ENCODE peak calls at places on chromosomes 7 and 10, in ten cellular contexts. K, A, Q, I, S, D, R, J, F and C are unnamed samples.

GRCh38 chr10:72483452-72483851 is 128.7 kb upstream of the DNAJB12 start:
- DNase-seq in A (no peak), Q (no peak), S (no peak), I (no peak), J (no peak), D (no peak), K (no peak), F (peak; percentile 18), R (no peak), C (no peak)

GRCh38 chr10:11073410-11073809 is 55.7 kb downstream of the CELF2 start:
- DNase-seq in R (no peak), D (no peak), I (no peak), J (no peak), S (no peak), Q (no peak), A (no peak), K (no peak), F (no peak), C (no peak)

GRCh38 chr7:142301923-142302550 is 44.2 kb upstream of the PRSS58 start:
- DNase-seq in K (no peak), A (no peak), D (peak; percentile 22), F (peak; percentile 34), S (no peak), I (no peak), J (peak; percentile 31), R (no peak), Q (no peak), C (no peak)

GRCh38 chr7:158975526-158976467 is 119.4 kb downstream of the DYNC2I1 start:
- DNase-seq in S (no peak), D (no peak), Q (no peak), J (peak; percentile 66), I (peak; percentile 51), F (no peak), R (no peak), K (no peak), A (no peak), C (no peak)

GRCh38 chr7:142812437-142813215 is 41.9 kb downstream of the PRSS2 start:
- DNase-seq in J (peak; percentile 11), S (no peak), R (no peak), D (no peak), Q (no peak), I (no peak), A (no peak), F (peak; percentile 16), K (no peak), C (no peak)

GRCh38 chr10:126283307-126283706 is 105.0 kb downstream of the ADAM12 start:
- DNase-seq in I (no peak), A (no peak), F (no peak), R (no peak), Q (no peak), J (no peak), S (no peak), K (no peak), D (no peak), C (no peak)

GRCh38 chr10:58952747-58953466 is 223.5 kb upstream of the PHYHIPL start:
- DNase-seq in J (peak; percentile 78), A (peak; percentile 70), R (peak; percentile 69), F (peak; percentile 61), Q (peak; percentile 42), D (peak; percentile 24), S (no peak), I (peak; percentile 36), K (peak; percentile 66), C (no peak)

GRCh38 chr10:118918689-118919088 is 110.8 kb upstream of the NANOS1 start:
- DNase-seq in A (no peak), I (no peak), R (no peak), S (no peak), D (no peak), Q (no peak), F (no peak), J (peak; percentile 46), K (no peak), C (no peak)

GRCh38 chr7:12951397-12951801 is 264.0 kb downstream of the ARL4A start:
- DNase-seq in K (peak; percentile 64), F (peak; percentile 66), Q (no peak), A (no peak), S (no peak), J (peak; percentile 82), I (no peak), D (peak; percentile 18), R (peak; percentile 54), C (no peak)

DNA sequence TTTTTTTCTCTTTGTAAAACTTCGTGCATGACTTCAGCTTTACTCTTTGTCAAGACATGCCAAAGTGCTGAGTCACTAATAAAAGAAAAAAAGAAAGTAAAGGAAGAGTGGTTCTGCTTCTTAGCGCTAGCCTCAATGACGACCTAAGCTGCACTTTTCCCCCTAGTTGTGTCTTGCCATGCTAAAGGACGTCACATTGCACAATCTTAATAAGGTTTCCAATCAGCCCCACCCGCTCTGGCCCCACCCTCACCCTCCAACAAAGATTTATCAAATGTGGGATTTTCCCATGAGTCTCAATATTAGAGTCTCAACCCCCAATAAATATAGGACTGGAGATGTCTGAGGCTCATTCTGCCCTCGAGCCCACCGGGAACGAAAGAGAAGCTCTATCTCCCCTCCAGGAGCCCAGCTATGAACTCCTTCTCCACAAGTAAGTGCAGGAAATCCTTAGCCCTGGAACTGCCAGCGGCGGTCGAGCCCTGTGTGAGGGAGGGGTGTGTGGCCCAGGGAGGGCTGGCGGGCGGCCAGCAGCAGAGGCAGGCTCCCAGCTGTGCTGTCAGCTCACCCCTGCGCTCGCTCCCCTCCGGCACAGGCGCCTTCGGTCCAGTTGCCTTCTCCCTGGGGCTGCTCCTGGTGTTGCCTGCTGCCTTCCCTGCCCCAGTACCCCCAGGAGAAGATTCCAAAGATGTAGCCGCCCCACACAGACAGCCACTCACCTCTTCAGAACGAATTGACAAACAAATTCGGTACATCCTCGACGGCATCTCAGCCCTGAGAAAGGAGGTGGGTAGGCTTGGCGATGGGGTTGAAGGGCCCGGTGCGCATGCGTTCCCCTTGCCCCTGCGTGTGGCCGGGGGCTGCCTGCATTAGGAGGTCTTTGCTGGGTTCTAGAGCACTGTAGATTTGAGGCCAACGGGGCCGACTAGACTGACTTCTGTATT is at the start of gene IL6:
- DNase-seq in Q (no peak), J (peak; percentile 92), R (peak; percentile 96), D (no peak), I (peak; percentile 63), A (peak; percentile 75), F (peak; percentile 97), S (peak; percentile 91), K (peak; percentile 94), C (peak; percentile 81)
- H3K27ac ChIP-seq in Q (no peak within 1 kb of the TSS), J (peak within 1 kb of the TSS; percentile 97), R (no peak within 1 kb of the TSS), D (no peak within 1 kb of the TSS), I (peak within 1 kb of the TSS; percentile 61), A (peak within 1 kb of the TSS; percentile 53), F (peak within 1 kb of the TSS; percentile 94), S (peak within 1 kb of the TSS; percentile 66), K (peak within 1 kb of the TSS; percentile 96), C (peak within 1 kb of the TSS; percentile 88)

DNA sequence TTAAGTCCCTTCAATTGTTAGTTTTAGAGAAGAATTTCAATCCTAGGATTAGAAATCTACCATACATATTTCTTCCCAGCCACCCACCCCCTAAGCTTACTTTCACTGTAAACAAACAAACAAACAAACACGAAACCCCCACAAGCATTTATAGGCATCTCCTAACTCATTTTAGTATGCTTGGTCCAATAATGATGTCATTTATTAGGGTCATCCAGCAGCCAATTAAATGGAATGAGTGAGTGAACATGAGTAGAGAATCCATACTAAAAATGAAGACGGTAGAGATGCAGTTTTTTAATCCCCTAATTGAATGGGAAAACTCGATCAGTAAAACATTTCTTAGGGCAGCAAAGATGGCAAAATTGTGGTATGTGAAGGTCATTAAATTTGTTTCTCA is 3.2 kb downstream of the TAC1 start:
- DNase-seq in D (no peak), F (no peak), I (no peak), J (no peak), K (no peak), A (no peak), Q (no peak), S (no peak), R (no peak), C (no peak)
- H3K27me3 ChIP-seq in D (peaks cover 7% of the 10 kb centered on the region), F (peaks cover 44% of the 10 kb centered on the region), I (peaks cover 76% of the 10 kb centered on the region), J (peaks cover 60% of the 10 kb centered on the region), K (peaks cover 34% of the 10 kb centered on the region), A (peaks cover 32% of the 10 kb centered on the region), Q (peaks cover 65% of the 10 kb centered on the region), S (peaks cover 23% of the 10 kb centered on the region), R (peaks cover 98% of the 10 kb centered on the region), C (peaks cover 24% of the 10 kb centered on the region)

DNA sequence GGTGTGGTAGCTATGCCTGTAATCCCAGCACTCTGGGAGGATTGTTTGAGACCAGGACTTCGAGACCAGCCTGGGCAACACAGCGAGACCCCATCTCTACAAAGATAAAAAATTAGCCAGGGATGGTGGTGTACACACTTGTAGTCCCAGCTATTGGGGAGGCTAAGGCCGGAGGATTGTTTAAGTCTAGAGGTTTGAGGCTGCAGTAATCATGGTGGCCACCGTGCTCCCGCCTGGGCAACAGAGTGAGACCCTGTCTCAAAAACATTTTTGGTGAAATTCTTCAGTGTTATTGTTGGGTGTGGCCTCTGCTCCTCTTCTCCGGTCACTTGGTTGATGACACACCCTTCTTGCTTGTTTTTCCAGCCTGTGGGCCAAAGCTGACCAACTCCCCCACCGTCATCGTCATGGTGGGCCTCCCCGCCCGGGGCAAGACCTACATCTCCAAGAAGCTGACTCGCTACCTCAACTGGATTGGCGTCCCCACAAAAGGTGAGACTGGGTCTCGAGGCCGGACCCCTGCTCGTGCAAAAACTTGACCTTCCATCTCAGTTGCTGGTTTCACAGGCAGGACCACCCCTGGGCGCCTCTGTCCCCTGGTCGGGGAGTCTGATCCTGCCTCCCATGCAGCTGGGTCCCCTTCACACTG is 10.6 kb downstream of the PFKFB3 start:
- DNase-seq in F (no peak), S (no peak), J (no peak), R (no peak), D (no peak), Q (no peak), K (no peak), A (no peak), I (no peak), C (no peak)
- H3K27ac ChIP-seq in F (no peak overlapping the region), S (no peak overlapping the region), J (no peak overlapping the region), R (peak overlapping the region; percentile 96), D (no peak overlapping the region), Q (no peak overlapping the region), K (no peak overlapping the region), A (peak overlapping the region; percentile 0), I (no peak overlapping the region), C (peak overlapping the region; percentile 72)

GRCh38 chr10:100828744-100829102 is 83.3 kb downstream of the PAX2 start:
- DNase-seq in Q (no peak), R (no peak), F (peak; percentile 20), S (no peak), J (no peak), D (no peak), I (no peak), A (no peak), K (no peak), C (no peak)

GRCh38 chr10:100829933-100830727 is 82.6 kb upstream of the SLF2 start:
- DNase-seq in F (no peak), J (no peak), R (no peak), I (no peak), S (no peak), K (no peak), D (no peak), A (no peak), Q (no peak), C (peak; percentile 75)

GRCh38 chr10:100830728-100831110 is 82.0 kb upstream of the SLF2 start:
- DNase-seq in A (no peak), S (no peak), J (no peak), I (no peak), R (no peak), Q (no peak), F (no peak), D (no peak), K (no peak), C (no peak)

GRCh38 chr10:100827819-100828743 is 82.7 kb downstream of the PAX2 start:
- DNase-seq in S (no peak), R (no peak), Q (peak; percentile 62), A (peak; percentile 31), K (no peak), D (no peak), J (peak; percentile 30), I (peak; percentile 49), F (peak; percentile 64), C (peak; percentile 90)

GRCh38 chr10:100829103-100829870 is 83.5 kb upstream of the SLF2 start:
- DNase-seq in Q (no peak), R (no peak), K (no peak), S (no peak), I (no peak), D (no peak), A (no peak), J (peak; percentile 1), F (peak; percentile 17), C (peak; percentile 79)
- H3K27me3 ChIP-seq in Q (peaks cover 99% of the 10 kb centered on the region), R (peaks cover 100% of the 10 kb centered on the region), K (peaks cover 89% of the 10 kb centered on the region), S (peaks cover 69% of the 10 kb centered on the region), I (peaks cover 100% of the 10 kb centered on the region), D (no peaks in the 10 kb centered on the region), A (peaks cover 79% of the 10 kb centered on the region), J (peaks cover 42% of the 10 kb centered on the region), F (peaks cover 94% of the 10 kb centered on the region), C (peaks cover 22% of the 10 kb centered on the region)